ENCODE peak calls at places on chromosomes 12 and 14, in four cellular contexts. U is breast epithelium, Z is left ventricle myocardium inferior, O is spleen. T is an unnamed sample. For H3K4me1, the result is how much of the 10 kb centered on the place peaks cover.

GRCh38 chr12:98397323-98398105 is 117.9 kb upstream of the TMPO start:
- DNase-seq in U (peak), Z (peak), O (peak), T (peak)

GRCh38 chr12:105748806-105749600 is 389.8 kb downstream of the NUAK1 start:
- DNase-seq in U (peak), Z (peak), O (no peak), T (peak)

GRCh38 chr12:4539167-4539870 is 629 bp downstream of the RAD51AP1 start:
- DNase-seq in U (no peak), Z (no peak), O (no peak), T (no peak)

GRCh38 chr12:28780096-28780495 is 369.0 kb upstream of the FAR2 start:
- DNase-seq in U (no peak), Z (no peak), O (no peak), T (no peak)

GRCh38 chr12:77995436-77996167 is 164.9 kb downstream of the NAV3 start:
- DNase-seq in U (no peak), Z (no peak), O (no peak), T (no peak)

GRCh38 chr12:54135621-54136027 is 53.2 kb downstream of the SMUG1 start:
- DNase-seq in U (no peak), Z (no peak), O (no peak), T (no peak)

GRCh38 chr14:85090681-85091080 is 439.3 kb upstream of the FLRT2 start:
- DNase-seq in U (no peak), Z (no peak), O (no peak), T (no peak)

GRCh38 chr12:88172844-88173407 is 30.8 kb downstream of the TMTC3 start:
- DNase-seq in U (no peak), Z (no peak), O (no peak), T (no peak)

GRCh38 chr12:108649668-108650067 is 16.0 kb upstream of the SELPLG start:
- DNase-seq in U (no peak), Z (no peak), O (no peak), T (no peak)

GRCh38 chr12:124750787-124751471 is 112.7 kb downstream of the SCARB1 start:
- DNase-seq in U (no peak), Z (no peak), O (no peak), T (no peak)
- H3K4me1 ChIP-seq in U (under half), Z (half or more), O (under half), T (under half)

GRCh38 chr12:11688379-11688778 is 38.9 kb downstream of the ETV6 start:
- DNase-seq in U (no peak), Z (no peak), O (no peak), T (no peak)
- H3K4me1 ChIP-seq in U (under half), Z (half or more), O (half or more), T (under half)

GRCh38 chr12:103928736-103929050 is 1.5 kb upstream of the HSP90B1 start:
- DNase-seq in U (no peak), Z (peak), O (peak), T (no peak)

GRCh38 chr12:103929909-103930786 is at the start of gene HSP90B1:
- DNase-seq in U (peak), Z (peak), O (peak), T (peak)

GRCh38 chr12:103933237-103933636 is 3.0 kb downstream of the HSP90B1 start:
- DNase-seq in U (no peak), Z (no peak), O (no peak), T (no peak)

GRCh38 chr12:103929051-103929908 is 930 bp upstream of the HSP90B1 start:
- DNase-seq in U (peak), Z (peak), O (peak), T (peak)

DNA sequence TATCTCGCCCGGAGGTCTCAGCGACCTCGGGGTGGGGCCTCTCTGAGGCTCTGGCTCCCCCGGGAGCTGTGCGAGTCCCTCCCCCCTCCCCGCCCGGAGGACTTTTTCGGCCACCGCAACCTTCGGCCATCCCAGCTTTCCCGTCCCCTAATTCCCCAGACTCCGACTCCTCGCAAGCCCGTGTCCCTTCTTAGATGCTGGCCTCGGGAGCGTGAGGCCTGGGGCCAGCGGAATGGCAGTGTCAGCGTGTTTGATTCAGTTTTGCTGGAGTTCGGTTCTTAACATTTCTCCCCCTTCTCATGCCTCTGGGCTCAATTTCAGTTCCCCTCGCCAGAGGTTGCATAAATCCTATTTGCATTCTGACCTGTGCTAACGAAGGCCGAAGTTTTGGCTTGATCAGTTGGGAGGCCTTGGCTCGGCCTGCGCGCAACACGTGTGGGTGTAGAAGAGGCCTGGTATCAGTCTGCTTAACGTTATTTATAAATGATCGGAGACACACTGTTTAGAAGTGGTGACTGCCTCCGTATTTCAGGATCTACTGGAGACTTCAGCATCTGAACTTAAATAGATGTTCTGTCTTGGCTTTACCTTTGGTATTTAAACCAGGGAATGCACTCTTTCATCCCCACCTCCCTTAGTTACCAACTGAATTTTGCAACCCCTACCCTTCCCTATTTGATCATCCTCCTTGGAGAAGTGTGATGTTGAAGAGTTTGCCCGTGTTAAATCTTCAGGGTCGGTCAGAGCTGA is 752 bp downstream of the HSP90B1 start:
- DNase-seq in U (no peak), Z (peak), O (peak), T (peak)
- H3K4me1 ChIP-seq in U (under half), Z (half or more), O (half or more), T (under half)

GRCh38 chr14:35336171-35337073 is 44.2 kb downstream of the PSMA6 start:
- DNase-seq in U (peak), Z (peak), O (peak), T (peak)
- H3K4me1 ChIP-seq in U (under half), Z (half or more), O (half or more), T (half or more)

DNA sequence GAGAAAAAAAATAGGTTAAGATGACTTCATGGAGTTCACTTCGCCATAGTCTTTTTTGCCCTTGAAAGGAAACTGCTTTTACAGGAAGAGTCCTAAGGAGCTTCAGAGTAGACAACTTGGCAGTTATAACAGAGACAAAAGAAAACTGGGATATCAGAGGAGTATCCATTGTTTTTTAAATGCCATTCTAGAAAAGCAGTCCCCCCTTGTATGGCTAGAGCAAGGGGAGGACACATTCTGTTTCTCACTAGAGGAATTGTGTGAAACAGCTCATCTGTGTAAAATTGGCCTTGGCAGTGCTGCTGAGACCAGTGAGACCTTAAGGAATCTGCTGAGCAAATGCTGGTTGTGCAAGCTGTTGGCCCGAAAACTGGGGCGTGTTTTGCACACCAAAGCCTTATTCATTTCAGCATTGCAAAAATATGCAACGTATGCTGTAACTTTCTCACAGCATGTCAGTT is 128.0 kb downstream of the GPR135 start:
- DNase-seq in U (no peak), Z (peak), O (no peak), T (peak)
- H3K4me1 ChIP-seq in U (under half), Z (half or more), O (under half), T (under half)

DNA sequence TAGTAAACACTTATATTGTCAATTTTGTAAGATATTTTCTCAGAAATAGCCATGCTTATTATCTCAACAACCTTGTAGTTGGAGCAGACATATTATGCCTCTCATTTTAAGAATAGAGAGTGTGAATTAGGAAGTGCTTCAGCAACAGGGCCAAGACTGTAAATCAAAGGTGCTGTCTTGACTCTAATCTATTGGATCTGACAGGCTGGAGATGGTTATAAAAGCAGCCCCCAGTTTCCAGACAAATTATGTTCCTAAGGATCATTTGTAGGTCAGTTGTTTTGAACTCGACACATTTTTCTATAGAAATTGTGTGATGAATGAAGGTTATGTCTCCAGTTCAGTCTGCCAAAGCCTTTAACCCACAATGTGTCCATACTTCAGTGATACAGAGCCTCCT is 284.8 kb upstream of the FBXO33 start:
- DNase-seq in U (no peak), Z (no peak), O (no peak), T (no peak)
- H3K4me1 ChIP-seq in U (under half), Z (under half), O (under half), T (under half)

GRCh38 chr14:64704743-64705405 is 650 bp downstream of the PLEKHG3 start:
- DNase-seq in U (peak), Z (no peak), O (peak), T (no peak)

GRCh38 chr14:64706552-64707193 is 2.4 kb downstream of the PLEKHG3 start:
- DNase-seq in U (no peak), Z (no peak), O (peak), T (no peak)

GRCh38 chr14:64704145-64704742 is at the start of gene PLEKHG3:
- DNase-seq in U (peak), Z (peak), O (peak), T (peak)

GRCh38 chr14:64706119-64706465 is 1.9 kb downstream of the PLEKHG3 start:
- DNase-seq in U (no peak), Z (no peak), O (no peak), T (no peak)

DNA sequence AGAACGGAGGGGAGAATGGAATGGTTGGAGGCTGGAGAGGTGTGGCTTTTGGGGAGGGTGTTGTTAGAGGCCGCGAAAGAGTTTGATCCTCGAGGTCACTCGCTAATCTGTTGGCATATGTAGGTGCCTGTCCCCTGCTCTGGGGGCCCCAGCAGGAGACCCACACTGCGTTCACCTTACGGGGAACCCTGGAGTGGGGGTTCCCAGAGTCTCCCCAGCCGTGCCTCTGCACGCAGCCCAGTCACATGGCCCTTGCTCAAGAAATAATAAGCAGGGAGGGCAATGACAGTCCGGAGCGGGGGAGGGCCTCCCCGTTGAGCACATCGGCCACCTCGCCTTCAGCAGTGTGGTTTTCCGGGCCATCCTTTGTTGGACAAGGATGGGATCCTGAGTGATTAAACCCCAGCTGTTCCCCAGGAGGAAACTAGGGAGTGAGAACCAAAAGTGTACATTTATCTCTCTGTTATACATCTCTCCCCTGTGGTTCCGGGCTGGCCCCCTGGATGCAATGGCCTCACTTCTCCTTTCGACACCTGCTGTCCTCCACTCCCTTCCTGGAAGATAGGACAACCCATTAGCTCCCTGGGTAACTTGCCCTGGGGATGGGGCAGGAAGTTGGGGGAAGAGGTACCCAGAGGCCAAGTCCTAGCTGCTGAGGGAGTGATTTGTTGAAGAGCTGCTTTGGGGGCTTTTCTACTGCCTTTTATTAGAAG is 1.3 kb downstream of the PLEKHG3 start:
- DNase-seq in U (no peak), Z (no peak), O (peak), T (no peak)
- H3K4me1 ChIP-seq in U (under half), Z (half or more), O (half or more), T (half or more)

DNA sequence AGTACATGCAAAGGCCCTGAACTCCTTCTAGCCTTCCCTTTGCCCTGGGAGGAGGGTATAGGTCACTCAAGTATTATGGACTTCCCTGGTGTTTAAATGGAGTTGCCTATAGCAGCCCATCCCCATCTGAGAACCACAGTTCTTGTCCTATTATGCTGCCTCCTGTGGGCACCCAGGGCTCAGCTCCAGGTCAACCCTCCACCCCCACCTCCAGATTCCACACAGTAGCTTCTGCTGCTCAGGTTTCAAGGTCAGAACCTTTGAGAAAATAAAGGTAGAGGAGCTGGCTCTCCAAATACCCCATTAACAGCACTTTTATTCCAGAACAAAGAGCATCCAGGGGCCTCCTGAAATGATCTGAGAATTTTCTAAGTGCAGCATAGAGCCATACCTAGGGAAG is 57.4 kb downstream of the ACTN1 start:
- DNase-seq in U (no peak), Z (no peak), O (no peak), T (no peak)
- H3K4me1 ChIP-seq in U (under half), Z (under half), O (under half), T (under half)

GRCh38 chr14:58666737-58667136 is 29.0 kb downstream of the DACT1 start:
- DNase-seq in U (no peak), Z (no peak), O (no peak), T (no peak)
- H3K4me1 ChIP-seq in U (under half), Z (under half), O (under half), T (under half)